ENCODE peak calls at places on chromosomes 5 and 9, in eight cellular contexts. W is pancreas, P is HCT116, C is upper lobe of right lung, J is IMR-90, Q is ACHN, E is COR-L47, Y is Right ventricle myocardium superior. H is an unnamed sample.

GRCh38 chr5:1502046-1502736 is 21.6 kb downstream of the LPCAT1 start:
- DNase-seq in P (no peak), W (no peak), J (no peak), Q (no peak), Y (peak; percentile 80), C (peak; percentile 87), E (no peak), H (peak; percentile 53)

GRCh38 chr9:133199648-133200321 is 9.3 kb downstream of the OBP2B start:
- DNase-seq in W (peak; percentile 50), Y (no peak), E (no peak), Q (no peak), C (peak; percentile 72), P (no peak), J (no peak), H (peak; percentile 76)

GRCh38 chr5:140214831-140215230 is 39.8 kb downstream of the CYSTM1 start:
- DNase-seq in J (peak; percentile 83), P (no peak), E (no peak), Q (peak; percentile 86), W (peak; percentile 56), Y (no peak), C (peak; percentile 69), H (peak; percentile 87)

GRCh38 chr5:58545912-58546311 is 37.0 kb upstream of the RAB3C start:
- DNase-seq in Y (no peak), P (no peak), C (no peak), J (no peak), E (no peak), W (no peak), Q (peak; percentile 2), H (no peak)

GRCh38 chr5:181151146-181151545 is 3.8 kb downstream of the OR2V2 start:
- DNase-seq in C (no peak), W (no peak), Y (no peak), E (no peak), J (no peak), P (no peak), Q (no peak), H (no peak)

GRCh38 chr5:74517700-74518099 is 122.8 kb downstream of the ENC1 start:
- DNase-seq in J (peak; percentile 86), P (no peak), W (no peak), E (no peak), Y (no peak), C (no peak), Q (no peak), H (no peak)

GRCh38 chr9:106481003-106481614 is 381.9 kb upstream of the ZNF462 start:
- DNase-seq in W (no peak), J (no peak), Y (no peak), Q (no peak), P (no peak), C (no peak), E (no peak), H (no peak)

GRCh38 chr9:97985058-97985861 is 2.1 kb downstream of the ANP32B start:
- DNase-seq in E (peak; percentile 53), P (no peak), W (no peak), C (no peak), J (peak; percentile 11), Y (peak; percentile 45), Q (peak; percentile 19), H (peak; percentile 63)

GRCh38 chr9:136512651-136513066 is 29.8 kb upstream of the SEC16A start:
- DNase-seq in J (no peak), E (no peak), C (no peak), W (no peak), P (no peak), Q (peak; percentile 6), Y (no peak), H (no peak)

GRCh38 chr5:72921886-72922285 is 34.0 kb upstream of the FCHO2 start:
- DNase-seq in P (no peak), J (no peak), E (no peak), C (no peak), Q (no peak), Y (no peak), W (no peak), H (no peak)

GRCh38 chr9:120267929-120268328 is 312.0 kb downstream of the CDK5RAP2 start:
- DNase-seq in P (no peak), Q (no peak), E (no peak), J (peak; percentile 12), W (no peak), C (no peak), Y (no peak), H (no peak)

H was measured in psoas muscle.